ENCODE peak calls at places on chromosomes 7 and 10, in six cellular contexts. G is keratinocyte, V is Peyer's patch, B is fibroblast of pulmonary artery, W is BE2C, M is left ventricle myocardium inferior. Y is an unnamed sample.

GRCh38 chr7:155011081-155011480 is 8.2 kb upstream of the PAXIP1 start:
- DNase-seq in G (no peak), V (no peak), B (no peak), W (no peak), M (no peak), Y (no peak)

GRCh38 chr10:100713859-100714565 is 31.4 kb upstream of the PAX2 start:
- DNase-seq in G (no peak), V (no peak), B (no peak), W (no peak), M (no peak), Y (no peak)

GRCh38 chr7:67803789-67804188 is 807.2 kb downstream of the TYW1 start:
- DNase-seq in G (no peak), V (no peak), B (no peak), W (no peak), M (no peak), Y (no peak)

GRCh38 chr7:19404912-19405329 is 259.7 kb upstream of the FERD3L start:
- DNase-seq in G (peak), V (no peak), B (peak), W (no peak), M (no peak), Y (peak)

GRCh38 chr7:158704524-158705233 is at the start of gene NCAPG2:
- DNase-seq in G (peak), V (peak), B (peak), W (peak), M (peak), Y (peak)

GRCh38 chr10:78600121-78600665 is 468.6 kb upstream of the ZMIZ1 start:
- DNase-seq in G (no peak), V (no peak), B (no peak), W (no peak), M (no peak), Y (no peak)

GRCh38 chr10:82294874-82295378 is 419.9 kb downstream of the NRG3 start:
- DNase-seq in G (no peak), V (no peak), B (no peak), W (no peak), M (no peak), Y (no peak)

GRCh38 chr10:79096514-79096913 is 27.7 kb downstream of the ZMIZ1 start:
- DNase-seq in G (no peak), V (no peak), B (no peak), W (no peak), M (no peak), Y (no peak)

GRCh38 chr10:30502266-30503058 is 68.5 kb downstream of the MAP3K8 start:
- DNase-seq in G (no peak), V (peak), B (peak), W (no peak), M (no peak), Y (peak)

GRCh38 chr7:34835901-34836300 is 177.9 kb downstream of the NPSR1 start:
- DNase-seq in G (no peak), V (no peak), B (no peak), W (no peak), M (no peak), Y (no peak)

GRCh38 chr7:134365341-134366054 is 48.8 kb upstream of the SLC35B4 start:
- DNase-seq in G (peak), V (peak), B (peak), W (no peak), M (no peak), Y (peak)

GRCh38 chr7:27171636-27172387 is 2.3 kb downstream of the HOXA10 start:
- DNase-seq in G (no peak), V (peak), B (no peak), W (peak), M (peak), Y (no peak)

GRCh38 chr10:132139526-132139925 is 47.2 kb upstream of the DPYSL4 start:
- DNase-seq in G (no peak), V (no peak), B (no peak), W (peak), M (peak), Y (no peak)

GRCh38 chr10:91043173-91043910 is 122.5 kb upstream of the ANKRD1 start:
- DNase-seq in G (no peak), V (no peak), B (peak), W (no peak), M (no peak), Y (peak)

GRCh38 chr7:105877736-105878135 is 1.3 kb upstream of the ATXN7L1 start:
- DNase-seq in G (no peak), V (no peak), B (peak), W (no peak), M (no peak), Y (no peak)

GRCh38 chr7:158275711-158276413 is 311.8 kb downstream of the PTPRN2 start:
- DNase-seq in G (no peak), V (no peak), B (no peak), W (no peak), M (no peak), Y (no peak)

GRCh38 chr7:70776627-70777101 is 355.3 kb upstream of the GALNT17 start:
- DNase-seq in G (no peak), V (no peak), B (peak), W (no peak), M (no peak), Y (no peak)

GRCh38 chr10:114286971-114287370 is 47.9 kb downstream of the VWA2 start:
- DNase-seq in G (no peak), V (no peak), B (no peak), W (no peak), M (no peak), Y (no peak)

GRCh38 chr10:6671976-6672375 is 91.9 kb upstream of the PRKCQ start:
- DNase-seq in G (no peak), V (no peak), B (peak), W (no peak), M (no peak), Y (no peak)

GRCh38 chr10:102467971-102468438 is 16.7 kb upstream of the C10orf95 start:
- DNase-seq in G (no peak), V (peak), B (no peak), W (no peak), M (no peak), Y (no peak)

GRCh38 chr10:25018703-25019102 is 2.3 kb downstream of the THNSL1 start:
- DNase-seq in G (no peak), V (no peak), B (no peak), W (no peak), M (no peak), Y (no peak)

GRCh38 chr10:59913547-59914237 is 7.3 kb upstream of the CCDC6 start:
- DNase-seq in G (no peak), V (no peak), B (no peak), W (no peak), M (no peak), Y (no peak)

GRCh38 chr10:70756710-70757360 is 28.3 kb downstream of the TBATA start:
- DNase-seq in G (no peak), V (no peak), B (no peak), W (no peak), M (no peak), Y (no peak)

GRCh38 chr7:47452295-47452694 is 129.6 kb downstream of the TNS3 start:
- DNase-seq in G (no peak), V (no peak), B (no peak), W (no peak), M (no peak), Y (no peak)
- H3K4me3 ChIP-seq in G (no peak), V (no peak), B (no peak), W (no peak), M (peak), Y (no peak)

GRCh38 chr7:66557214-66558200 is 71.2 kb upstream of the KCTD7 start:
- DNase-seq in G (no peak), V (peak), B (peak), W (peak), M (peak), Y (peak)
- H3K4me3 ChIP-seq in G (no peak), V (no peak), B (no peak), W (no peak), M (no peak), Y (no peak)

GRCh38 chr7:138727336-138728099 is 26.4 kb upstream of the SVOPL start:
- DNase-seq in G (no peak), V (no peak), B (no peak), W (no peak), M (no peak), Y (no peak)
- H3K4me3 ChIP-seq in G (no peak), V (no peak), B (no peak), W (no peak), M (no peak), Y (no peak)

DNA sequence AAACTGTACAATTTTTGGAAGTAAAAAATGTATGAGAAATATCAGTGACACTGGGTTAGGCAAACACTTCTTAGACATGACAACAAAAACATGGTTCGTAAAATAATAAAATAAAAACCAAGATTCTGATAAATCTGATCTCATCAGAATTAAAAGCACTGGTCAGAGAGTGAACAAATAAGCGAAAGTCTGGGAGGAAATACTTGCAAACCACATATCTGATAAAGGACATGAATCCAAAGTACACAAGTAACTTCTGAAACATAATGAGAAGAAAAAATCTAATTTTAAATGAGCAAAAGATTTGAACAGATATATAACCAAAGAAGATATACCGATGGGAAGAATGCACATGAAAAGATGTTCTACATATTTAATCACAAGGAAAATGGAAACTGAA is 91.5 kb downstream of the RTKN2 start:
- DNase-seq in G (no peak), V (no peak), B (peak), W (no peak), M (no peak), Y (no peak)
- H3K4me3 ChIP-seq in G (no peak), V (no peak), B (no peak), W (no peak), M (no peak), Y (no peak)

GRCh38 chr10:110413049-110413783 is 84.5 kb upstream of the DUSP5 start:
- DNase-seq in G (no peak), V (no peak), B (no peak), W (no peak), M (no peak), Y (no peak)

GRCh38 chr10:110416776-110417732 is 80.7 kb upstream of the DUSP5 start:
- DNase-seq in G (no peak), V (peak), B (no peak), W (no peak), M (no peak), Y (no peak)

GRCh38 chr10:110413903-110414562 is 83.7 kb upstream of the DUSP5 start:
- DNase-seq in G (no peak), V (no peak), B (no peak), W (no peak), M (no peak), Y (no peak)

GRCh38 chr10:110415809-110416208 is 81.9 kb upstream of the DUSP5 start:
- DNase-seq in G (no peak), V (no peak), B (no peak), W (peak), M (no peak), Y (no peak)

DNA sequence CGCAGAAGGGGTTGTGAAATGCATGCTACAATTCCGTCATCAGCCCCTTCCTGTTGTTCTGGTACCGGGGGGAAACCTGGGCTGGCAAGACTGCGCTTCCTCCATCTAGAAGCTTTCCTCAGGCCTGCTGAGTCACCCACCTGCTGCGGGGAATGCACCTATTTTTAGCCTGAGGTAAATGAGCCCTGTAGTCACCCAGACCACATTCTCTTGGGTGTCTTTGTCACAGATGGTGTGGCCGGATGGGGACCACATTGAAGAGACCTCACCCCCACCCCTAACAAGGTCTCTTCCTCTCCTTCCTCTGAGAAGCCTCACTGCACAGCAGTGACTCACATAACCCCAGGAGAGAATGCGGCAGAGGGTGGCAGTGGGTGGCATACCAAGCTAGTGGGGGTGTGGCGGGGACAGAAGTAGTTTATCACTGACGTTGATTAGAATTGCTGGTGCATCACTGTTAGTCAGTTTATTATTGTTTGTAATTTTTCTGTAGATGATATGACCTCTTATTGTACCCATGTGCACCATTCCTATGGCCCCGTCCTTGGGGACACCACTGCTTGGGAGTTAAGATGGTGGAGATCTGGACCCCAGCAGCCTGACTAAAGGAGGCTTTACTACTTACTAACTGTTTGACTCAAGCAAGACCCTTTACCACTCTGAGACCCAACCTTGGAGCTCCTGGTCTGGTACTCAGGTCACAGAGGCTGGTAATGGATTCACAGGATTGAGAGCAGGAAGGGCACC is 83.0 kb upstream of the DUSP5 start:
- DNase-seq in G (peak), V (peak), B (peak), W (no peak), M (no peak), Y (no peak)
- H3K4me3 ChIP-seq in G (no peak), V (no peak), B (no peak), W (no peak), M (no peak), Y (no peak)

DNA sequence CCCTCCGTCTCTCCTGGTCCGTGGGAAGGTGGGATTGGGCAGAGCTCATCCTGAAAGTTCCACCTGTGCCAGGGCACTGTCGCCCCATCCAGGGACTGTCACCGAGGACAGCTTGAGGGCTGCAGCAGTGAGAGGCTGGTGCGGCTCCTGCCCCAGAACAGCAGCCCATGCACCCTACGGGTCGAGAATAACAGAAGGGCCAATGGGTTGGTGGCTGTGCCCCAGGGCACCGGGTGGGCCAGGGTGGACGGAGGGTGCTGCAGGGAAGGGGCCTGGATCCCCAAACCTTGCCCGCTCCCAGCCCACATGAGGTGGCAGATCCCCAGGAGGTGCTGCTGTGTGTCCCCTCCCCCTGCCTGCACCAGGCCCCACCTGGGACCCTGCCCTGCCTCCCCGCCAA is 23.9 kb downstream of the UNCX start:
- DNase-seq in G (no peak), V (no peak), B (no peak), W (no peak), M (no peak), Y (no peak)
- H3K4me3 ChIP-seq in G (no peak), V (no peak), B (no peak), W (no peak), M (no peak), Y (no peak)

DNA sequence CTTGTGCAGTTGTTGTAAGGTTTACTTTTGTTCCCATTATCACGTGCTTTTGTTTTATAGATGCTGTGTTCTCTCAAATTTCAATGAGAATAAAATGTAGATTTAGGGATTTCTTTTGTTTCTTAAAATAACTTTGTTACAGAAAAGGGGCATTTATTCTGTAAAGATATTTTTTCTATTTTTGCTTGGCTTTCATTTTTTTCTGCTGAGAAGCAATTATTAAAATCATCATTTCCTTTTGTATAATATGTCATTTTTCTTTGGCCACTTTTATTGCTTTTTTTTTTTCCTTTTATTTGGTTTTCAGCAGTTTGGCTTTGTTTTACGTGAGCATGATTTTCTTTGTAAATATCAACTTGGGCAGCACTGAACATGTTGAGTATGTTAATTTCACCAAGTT is 111.1 kb downstream of the CCDC7 start:
- DNase-seq in G (no peak), V (no peak), B (no peak), W (no peak), M (no peak), Y (no peak)
- H3K4me3 ChIP-seq in G (no peak), V (no peak), B (no peak), W (no peak), M (no peak), Y (no peak)

GRCh38 chr10:11011966-11012365 is 5.7 kb upstream of the CELF2 start:
- DNase-seq in G (no peak), V (no peak), B (no peak), W (no peak), M (no peak), Y (no peak)
- H3K4me3 ChIP-seq in G (no peak), V (no peak), B (no peak), W (no peak), M (no peak), Y (no peak)

GRCh38 chr7:151247016-151247580 is 1.4 kb downstream of the SMARCD3 start:
- DNase-seq in G (no peak), V (no peak), B (no peak), W (no peak), M (no peak), Y (no peak)
- H3K4me3 ChIP-seq in G (no peak), V (no peak), B (peak), W (no peak), M (peak), Y (peak)

DNA sequence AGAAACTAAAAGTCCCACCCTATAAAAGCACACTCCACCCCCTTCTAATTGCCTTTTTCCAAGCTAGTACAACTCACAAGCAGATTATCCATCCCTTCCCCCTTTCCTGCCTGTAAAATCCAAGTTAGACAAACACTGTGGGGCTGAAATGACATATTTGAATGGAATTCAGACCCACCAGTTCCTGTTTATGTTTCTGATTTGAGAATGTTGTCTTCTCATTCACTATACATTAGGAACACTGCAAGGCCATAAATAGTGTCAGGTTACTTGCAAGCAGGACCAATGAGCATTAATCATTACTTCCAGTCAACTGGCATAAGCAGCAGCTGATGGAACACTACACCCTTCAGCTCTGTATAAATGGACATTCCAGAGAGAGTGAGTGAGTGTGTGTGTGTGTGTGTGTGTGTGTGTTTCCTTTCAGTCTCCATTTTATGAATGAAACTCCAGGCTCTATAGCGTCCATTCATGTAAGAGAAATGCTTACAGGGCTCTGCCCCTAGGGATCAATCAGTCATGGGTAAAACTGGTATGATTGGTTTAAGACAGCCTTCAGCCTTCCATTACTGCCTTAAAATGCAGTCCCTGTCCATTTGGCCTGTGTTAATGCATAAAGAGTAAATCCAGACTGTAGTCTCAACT is 69.3 kb downstream of the ETV1 start:
- DNase-seq in G (peak), V (no peak), B (peak), W (peak), M (no peak), Y (peak)
- H3K4me3 ChIP-seq in G (no peak), V (no peak), B (peak), W (no peak), M (no peak), Y (peak)